ENCODE peak calls at places on chromosomes 5 and 9, in six cellular contexts. I is GM23248, E is HCT116, D is MM.1S, Y is OCI-LY7, T is PC-3. S is an unnamed sample.
A peak's percentile ranks its signal among the peaks of the same experiment; 100 is the strongest.

GRCh38 chr5:139422307-139422893 is 16.9 kb downstream of the DNAJC18 start:
- DNase-seq in I (peak; percentile 82), E (peak; percentile 48), D (peak; percentile 82), Y (peak; percentile 79), T (peak; percentile 76), S (peak; percentile 79)

GRCh38 chr5:174371600-174372094 is 326.1 kb downstream of the NSG2 start:
- DNase-seq in I (peak; percentile 14), E (peak; percentile 88), D (no peak), Y (no peak), T (peak; percentile 90), S (no peak)

GRCh38 chr5:21847300-21847699 is 1005.8 kb downstream of the CDH12 start:
- DNase-seq in I (no peak), E (no peak), D (no peak), Y (no peak), T (no peak), S (peak; percentile 80)

GRCh38 chr9:105295986-105296385 is 51.5 kb downstream of the SLC44A1 start:
- DNase-seq in I (peak; percentile 27), E (no peak), D (no peak), Y (no peak), T (no peak), S (peak; percentile 24)

GRCh38 chr5:146213210-146213838 is 9.9 kb downstream of the RBM27 start:
- DNase-seq in I (no peak), E (no peak), D (no peak), Y (peak; percentile 17), T (no peak), S (peak; percentile 50)

GRCh38 chr9:1954238-1954637 is 60.9 kb upstream of the SMARCA2 start:
- DNase-seq in I (no peak), E (no peak), D (no peak), Y (no peak), T (no peak), S (no peak)

GRCh38 chr5:137751869-137752491 is 2.2 kb downstream of the HNRNPA0 start:
- DNase-seq in I (peak; percentile 87), E (peak; percentile 64), D (peak; percentile 39), Y (peak; percentile 57), T (peak; percentile 68), S (peak; percentile 74)

GRCh38 chr5:83036991-83037390 is 40.2 kb downstream of the TMEM167A start:
- DNase-seq in I (no peak), E (no peak), D (no peak), Y (no peak), T (no peak), S (no peak)

GRCh38 chr5:175243441-175243840 is 200.5 kb downstream of the DRD1 start:
- DNase-seq in I (no peak), E (no peak), D (no peak), Y (no peak), T (no peak), S (no peak)

GRCh38 chr5:87195104-87195581 is 72.5 kb upstream of the RASA1 start:
- DNase-seq in I (peak; percentile 86), E (no peak), D (no peak), Y (no peak), T (peak; percentile 68), S (peak; percentile 85)

GRCh38 chr9:96020300-96020821 is 144.9 kb downstream of the ERCC6L2 start:
- DNase-seq in I (no peak), E (no peak), D (no peak), Y (no peak), T (no peak), S (no peak)

GRCh38 chr5:150313921-150314716 is 11.4 kb upstream of the ARSI start:
- DNase-seq in I (no peak), E (no peak), D (peak; percentile 55), Y (no peak), T (no peak), S (no peak)

GRCh38 chr5:158301186-158301585 is 442.2 kb upstream of the CLINT1 start:
- DNase-seq in I (no peak), E (no peak), D (peak; percentile 44), Y (no peak), T (no peak), S (no peak)

GRCh38 chr5:126137771-126138474 is 285.3 kb upstream of the GRAMD2B start:
- DNase-seq in I (peak; percentile 53), E (no peak), D (no peak), Y (no peak), T (peak; percentile 25), S (no peak)

GRCh38 chr5:136012041-136012804 is 16.6 kb upstream of the TGFBI start:
- DNase-seq in I (peak; percentile 53), E (no peak), D (no peak), Y (no peak), T (peak; percentile 53), S (peak; percentile 40)

GRCh38 chr5:100623719-100624118 is 88.5 kb downstream of the FAM174A start:
- DNase-seq in I (peak; percentile 57), E (no peak), D (peak; percentile 42), Y (peak; percentile 46), T (peak; percentile 59), S (peak; percentile 67)

GRCh38 chr5:138722518-138722917 is 30.7 kb upstream of the CTNNA1 start:
- DNase-seq in I (no peak), E (no peak), D (peak; percentile 91), Y (no peak), T (no peak), S (no peak)

GRCh38 chr5:80069251-80069650 is 34.1 kb downstream of the THBS4 start:
- DNase-seq in I (no peak), E (no peak), D (no peak), Y (no peak), T (no peak), S (no peak)

GRCh38 chr5:41707853-41708603 is 162.2 kb downstream of the OXCT1 start:
- DNase-seq in I (peak; percentile 70), E (peak; percentile 21), D (peak; percentile 48), Y (peak; percentile 7), T (peak; percentile 80), S (peak; percentile 57)

GRCh38 chr5:142059304-142059940 is 46.6 kb upstream of the GNPDA1 start:
- DNase-seq in I (peak; percentile 57), E (peak; percentile 35), D (no peak), Y (no peak), T (peak; percentile 48), S (no peak)

GRCh38 chr5:115246361-115246991 is 16.2 kb downstream of the PGGT1B start:
- DNase-seq in I (peak; percentile 64), E (peak; percentile 35), D (peak; percentile 44), Y (peak; percentile 61), T (peak; percentile 71), S (peak; percentile 49)

GRCh38 chr5:144179226-144179625 is 8.6 kb downstream of the KCTD16 start:
- DNase-seq in I (peak; percentile 52), E (no peak), D (no peak), Y (no peak), T (no peak), S (no peak)

GRCh38 chr5:68304421-68305052 is 89.0 kb downstream of the PIK3R1 start:
- DNase-seq in I (peak; percentile 53), E (no peak), D (no peak), Y (no peak), T (no peak), S (no peak)

GRCh38 chr5:133602829-133603380 is 9.4 kb downstream of the FSTL4 start:
- DNase-seq in I (no peak), E (no peak), D (no peak), Y (no peak), T (no peak), S (peak; percentile 86)

GRCh38 chr9:107866912-107867311 is 377.3 kb upstream of the KLF4 start:
- DNase-seq in I (peak; percentile 44), E (no peak), D (no peak), Y (no peak), T (no peak), S (no peak)

GRCh38 chr5:150293091-150293941 is 3.7 kb upstream of the CAMK2A start:
- DNase-seq in I (no peak), E (no peak), D (no peak), Y (no peak), T (no peak), S (no peak)

GRCh38 chr9:35619800-35620158 is 1.6 kb upstream of the CD72 start:
- DNase-seq in I (no peak), E (no peak), D (no peak), Y (peak; percentile 94), T (no peak), S (no peak)

GRCh38 chr5:178229861-178230260 is 2.7 kb downstream of the PHYKPL start:
- DNase-seq in I (no peak), E (no peak), D (no peak), Y (no peak), T (no peak), S (no peak)

GRCh38 chr9:135932656-135933055 is 25.3 kb upstream of the CAMSAP1 start:
- DNase-seq in I (no peak), E (no peak), D (no peak), Y (no peak), T (no peak), S (no peak)

GRCh38 chr5:80308526-80308925 is 11.3 kb upstream of the SPZ1 start:
- DNase-seq in I (no peak), E (no peak), D (no peak), Y (no peak), T (no peak), S (no peak)

GRCh38 chr9:89484475-89485404 is 13.2 kb downstream of the SEMA4D start:
- DNase-seq in I (no peak), E (no peak), D (no peak), Y (peak; percentile 48), T (no peak), S (no peak)

GRCh38 chr5:148849461-148849860 is 23.1 kb downstream of the ADRB2 start:
- DNase-seq in I (no peak), E (no peak), D (peak; percentile 28), Y (peak; percentile 36), T (no peak), S (no peak)

GRCh38 chr9:6655036-6655435 is 9.5 kb upstream of the GLDC start:
- DNase-seq in I (no peak), E (no peak), D (peak; percentile 86), Y (peak; percentile 11), T (no peak), S (no peak)

GRCh38 chr5:74135033-74135432 is 505.5 kb downstream of the ENC1 start:
- DNase-seq in I (no peak), E (no peak), D (no peak), Y (no peak), T (no peak), S (no peak)
- H2AFZ ChIP-seq in I (no peak overlapping the region), E (no peak overlapping the region), D (no peak overlapping the region), Y (no peak overlapping the region), T (no peak overlapping the region), S (no peak overlapping the region)

GRCh38 chr9:12224449-12224848 is 468.7 kb upstream of the TYRP1 start:
- DNase-seq in I (no peak), E (no peak), D (no peak), Y (no peak), T (no peak), S (no peak)
- H2AFZ ChIP-seq in I (no peak overlapping the region), E (no peak overlapping the region), D (no peak overlapping the region), Y (no peak overlapping the region), T (no peak overlapping the region), S (no peak overlapping the region)

GRCh38 chr5:78605611-78606010 is 43.0 kb downstream of the LHFPL2 start:
- DNase-seq in I (peak; percentile 55), E (no peak), D (no peak), Y (no peak), T (peak; percentile 64), S (no peak)
- H2AFZ ChIP-seq in I (no peak overlapping the region), E (no peak overlapping the region), D (no peak overlapping the region), Y (no peak overlapping the region), T (no peak overlapping the region), S (no peak overlapping the region)

DNA sequence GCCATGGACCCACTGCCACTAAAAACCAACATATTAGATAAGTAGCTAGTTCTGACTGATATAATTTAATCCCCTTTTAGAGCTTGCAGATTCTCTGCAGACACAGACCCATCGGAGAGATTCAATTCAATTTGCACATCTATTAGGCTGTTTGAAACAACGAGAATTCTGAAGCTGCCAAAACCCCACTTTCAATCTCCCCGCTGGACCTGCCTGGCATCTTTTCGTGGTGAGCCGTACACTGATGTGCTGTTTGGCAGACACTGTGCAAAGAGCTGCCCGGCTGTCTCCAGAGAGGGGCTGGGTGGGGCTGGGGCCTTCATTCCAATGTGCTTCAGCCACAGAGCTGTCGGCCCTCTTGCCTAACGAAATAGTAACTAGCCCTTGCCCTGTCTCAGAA is 42.1 kb upstream of the FAM240B start:
- DNase-seq in I (no peak), E (no peak), D (no peak), Y (no peak), T (no peak), S (no peak)
- H2AFZ ChIP-seq in I (no peak overlapping the region), E (no peak overlapping the region), D (no peak overlapping the region), Y (no peak overlapping the region), T (no peak overlapping the region), S (no peak overlapping the region)